ENCODE peak calls at places on chromosome 1, in seven cellular contexts. One of them, this sample, is unnamed.
A peak's percentile ranks its signal among the peaks of the same experiment; 100 is the strongest.

GRCh38 chr1:225877570-225877969 is 4.6 kb downstream of the TMEM63A start:
- DNase-seq in OCI-LY7: peak; percentile 55
- DNase-seq in A549: peak; percentile 64
- DNase-seq in fibroblast of lung: peak; percentile 35
- DNase-seq in mammary epithelial cell: no peak
- DNase-seq in IMR-90: peak; percentile 45
- DNase-seq in DND-41: peak; percentile 38
- DNase-seq in this sample: peak; percentile 62

GRCh38 chr1:206685256-206685748 is 597 bp downstream of the MAPKAPK2 start:
- DNase-seq in OCI-LY7: peak; percentile 54
- DNase-seq in A549: peak; percentile 39
- DNase-seq in fibroblast of lung: no peak
- DNase-seq in mammary epithelial cell: no peak
- DNase-seq in IMR-90: peak; percentile 53
- DNase-seq in DND-41: peak; percentile 35
- DNase-seq in this sample: no peak

GRCh38 chr1:118115567-118116272 is 69.3 kb downstream of the SPAG17 start:
- DNase-seq in OCI-LY7: no peak
- DNase-seq in A549: no peak
- DNase-seq in fibroblast of lung: peak; percentile 64
- DNase-seq in mammary epithelial cell: peak; percentile 35
- DNase-seq in IMR-90: peak; percentile 47
- DNase-seq in DND-41: no peak
- DNase-seq in this sample: no peak

GRCh38 chr1:181117648-181118449 is 29.3 kb downstream of the IER5 start:
- DNase-seq in OCI-LY7: no peak
- DNase-seq in A549: no peak
- DNase-seq in fibroblast of lung: no peak
- DNase-seq in mammary epithelial cell: peak; percentile 96
- DNase-seq in IMR-90: peak; percentile 67
- DNase-seq in DND-41: no peak
- DNase-seq in this sample: peak; percentile 95

GRCh38 chr1:240888039-240888786 is 276.3 kb upstream of the GREM2 start:
- DNase-seq in OCI-LY7: peak; percentile 64
- DNase-seq in A549: peak; percentile 28
- DNase-seq in fibroblast of lung: peak; percentile 3
- DNase-seq in mammary epithelial cell: peak; percentile 4
- DNase-seq in IMR-90: no peak
- DNase-seq in DND-41: peak; percentile 19
- DNase-seq in this sample: peak; percentile 47

GRCh38 chr1:67788251-67788796 is 44.9 kb downstream of the GNG12 start:
- DNase-seq in OCI-LY7: no peak
- DNase-seq in A549: no peak
- DNase-seq in fibroblast of lung: no peak
- DNase-seq in mammary epithelial cell: no peak
- DNase-seq in IMR-90: no peak
- DNase-seq in DND-41: no peak
- DNase-seq in this sample: no peak

GRCh38 chr1:6301526-6301925 is 40.6 kb upstream of the GPR153 start:
- DNase-seq in OCI-LY7: no peak
- DNase-seq in A549: no peak
- DNase-seq in fibroblast of lung: peak; percentile 80
- DNase-seq in mammary epithelial cell: peak; percentile 96
- DNase-seq in IMR-90: peak; percentile 15
- DNase-seq in DND-41: no peak
- DNase-seq in this sample: peak; percentile 71

GRCh38 chr1:159996653-159997052 is 35.1 kb downstream of the PIGM start:
- DNase-seq in OCI-LY7: no peak
- DNase-seq in A549: peak; percentile 16
- DNase-seq in fibroblast of lung: peak; percentile 96
- DNase-seq in mammary epithelial cell: peak; percentile 83
- DNase-seq in IMR-90: peak; percentile 85
- DNase-seq in DND-41: no peak
- DNase-seq in this sample: peak; percentile 37

GRCh38 chr1:151405167-151405951 is 6.0 kb downstream of the PSMB4 start:
- DNase-seq in OCI-LY7: no peak
- DNase-seq in A549: no peak
- DNase-seq in fibroblast of lung: no peak
- DNase-seq in mammary epithelial cell: no peak
- DNase-seq in IMR-90: no peak
- DNase-seq in DND-41: no peak
- DNase-seq in this sample: no peak

GRCh38 chr1:225919906-225920305 is 4.1 kb downstream of the PYCR2 start:
- DNase-seq in OCI-LY7: no peak
- DNase-seq in A549: no peak
- DNase-seq in fibroblast of lung: peak; percentile 92
- DNase-seq in mammary epithelial cell: peak; percentile 83
- DNase-seq in IMR-90: peak; percentile 77
- DNase-seq in DND-41: peak; percentile 80
- DNase-seq in this sample: no peak

GRCh38 chr1:173506437-173506836 is 29.3 kb downstream of the PRDX6 start:
- DNase-seq in OCI-LY7: no peak
- DNase-seq in A549: peak; percentile 20
- DNase-seq in fibroblast of lung: no peak
- DNase-seq in mammary epithelial cell: no peak
- DNase-seq in IMR-90: no peak
- DNase-seq in DND-41: no peak
- DNase-seq in this sample: no peak

GRCh38 chr1:41400235-41400634 is 39.0 kb downstream of the FOXO6 start:
- DNase-seq in OCI-LY7: no peak
- DNase-seq in A549: no peak
- DNase-seq in fibroblast of lung: no peak
- DNase-seq in mammary epithelial cell: no peak
- DNase-seq in IMR-90: no peak
- DNase-seq in DND-41: no peak
- DNase-seq in this sample: no peak

GRCh38 chr1:6672558-6672957 is 29.1 kb downstream of the DNAJC11 start:
- DNase-seq in OCI-LY7: no peak
- DNase-seq in A549: no peak
- DNase-seq in fibroblast of lung: no peak
- DNase-seq in mammary epithelial cell: no peak
- DNase-seq in IMR-90: no peak
- DNase-seq in DND-41: no peak
- DNase-seq in this sample: no peak

GRCh38 chr1:1123581-1124507 is 8.0 kb upstream of the C1orf159 start:
- DNase-seq in OCI-LY7: no peak
- DNase-seq in A549: no peak
- DNase-seq in fibroblast of lung: peak; percentile 8
- DNase-seq in mammary epithelial cell: no peak
- DNase-seq in IMR-90: peak; percentile 15
- DNase-seq in DND-41: peak; percentile 51
- DNase-seq in this sample: no peak

GRCh38 chr1:161258439-161259386 is at the start of gene PCP4L1:
- DNase-seq in OCI-LY7: no peak
- DNase-seq in A549: peak; percentile 73
- DNase-seq in fibroblast of lung: peak; percentile 58
- DNase-seq in mammary epithelial cell: peak; percentile 69
- DNase-seq in IMR-90: peak; percentile 33
- DNase-seq in DND-41: no peak
- DNase-seq in this sample: no peak

DNA sequence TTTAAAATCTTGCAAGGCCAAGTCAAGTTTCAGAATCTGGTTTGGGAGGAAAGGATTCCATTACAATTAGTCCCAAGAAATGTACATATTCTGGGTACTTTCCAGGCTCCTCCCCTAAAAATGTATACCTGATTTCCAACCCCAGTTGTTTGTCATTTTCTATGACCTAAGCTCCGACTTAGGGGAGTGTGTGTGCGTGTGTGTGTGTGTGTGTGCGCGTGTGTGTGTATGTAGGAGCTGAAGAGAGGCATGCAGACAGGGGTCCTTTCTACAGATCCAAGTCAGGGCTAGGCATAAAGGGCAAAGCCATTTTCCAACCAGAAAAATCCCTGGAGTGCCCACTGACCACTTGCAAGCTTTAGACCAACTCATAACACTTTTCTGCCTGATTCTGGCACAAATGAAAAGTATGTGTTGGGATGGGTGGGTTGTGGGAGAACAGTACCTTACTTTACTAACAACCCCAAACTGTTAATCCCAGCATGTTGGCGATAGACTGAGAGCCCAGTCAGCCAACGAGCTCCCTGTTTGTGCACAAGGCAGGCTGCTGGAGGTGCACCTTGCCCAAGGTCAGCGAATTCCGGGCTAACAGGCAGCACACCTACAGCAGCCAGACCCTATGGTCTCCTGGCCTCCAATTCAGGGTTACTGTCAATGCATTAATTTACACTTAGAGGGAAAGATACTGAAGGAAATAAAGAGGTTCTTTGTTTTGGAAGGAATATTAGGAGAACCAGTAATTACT is 1.7 kb downstream of the TRABD2B start:
- DNase-seq in OCI-LY7: no peak
- DNase-seq in A549: no peak
- DNase-seq in fibroblast of lung: no peak
- DNase-seq in mammary epithelial cell: peak; percentile 34
- DNase-seq in IMR-90: no peak
- DNase-seq in DND-41: no peak
- DNase-seq in this sample: no peak
- H3K4me2 ChIP-seq in OCI-LY7: no peak overlapping the region
- H3K4me2 ChIP-seq in A549: peak overlapping the region; percentile 99
- H3K4me2 ChIP-seq in fibroblast of lung: no peak overlapping the region
- H3K4me2 ChIP-seq in mammary epithelial cell: peak overlapping the region; percentile 94
- H3K4me2 ChIP-seq in IMR-90: no peak overlapping the region
- H3K4me2 ChIP-seq in DND-41: no peak overlapping the region
- H3K4me2 ChIP-seq in this sample: no peak overlapping the region

DNA sequence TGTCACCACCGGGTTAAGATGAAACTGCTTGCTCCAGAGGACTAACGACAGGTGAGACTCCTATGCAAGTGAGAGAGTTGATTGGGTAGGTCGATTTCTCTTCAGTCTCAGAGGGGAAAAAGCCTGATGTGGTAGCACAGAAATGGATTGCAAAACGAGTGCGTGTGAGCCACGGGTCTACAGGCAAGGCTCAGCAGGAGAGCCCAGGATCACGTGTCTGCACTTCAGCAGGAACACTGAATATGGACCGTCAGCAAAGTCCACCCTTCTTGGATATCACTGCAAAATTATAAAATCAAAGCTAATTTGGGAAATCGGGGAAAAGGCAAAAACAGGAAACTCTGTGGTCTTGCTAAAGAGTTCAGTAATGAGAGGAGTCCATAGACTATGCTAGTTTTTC is 107.7 kb upstream of the ZNF648 start:
- DNase-seq in OCI-LY7: no peak
- DNase-seq in A549: no peak
- DNase-seq in fibroblast of lung: no peak
- DNase-seq in mammary epithelial cell: no peak
- DNase-seq in IMR-90: no peak
- DNase-seq in DND-41: no peak
- DNase-seq in this sample: no peak
- H3K4me2 ChIP-seq in OCI-LY7: no peak overlapping the region
- H3K4me2 ChIP-seq in A549: no peak overlapping the region
- H3K4me2 ChIP-seq in fibroblast of lung: no peak overlapping the region
- H3K4me2 ChIP-seq in mammary epithelial cell: no peak overlapping the region
- H3K4me2 ChIP-seq in IMR-90: no peak overlapping the region
- H3K4me2 ChIP-seq in DND-41: no peak overlapping the region
- H3K4me2 ChIP-seq in this sample: no peak overlapping the region

GRCh38 chr1:3128431-3129132 is 59.6 kb downstream of the PRDM16 start:
- DNase-seq in OCI-LY7: no peak
- DNase-seq in A549: no peak
- DNase-seq in fibroblast of lung: no peak
- DNase-seq in mammary epithelial cell: no peak
- DNase-seq in IMR-90: no peak
- DNase-seq in DND-41: no peak
- DNase-seq in this sample: no peak

GRCh38 chr1:3127738-3128137 is 58.7 kb downstream of the PRDM16 start:
- DNase-seq in OCI-LY7: no peak
- DNase-seq in A549: no peak
- DNase-seq in fibroblast of lung: no peak
- DNase-seq in mammary epithelial cell: no peak
- DNase-seq in IMR-90: no peak
- DNase-seq in DND-41: no peak
- DNase-seq in this sample: no peak

GRCh38 chr1:3125546-3126368 is 56.8 kb downstream of the PRDM16 start:
- DNase-seq in OCI-LY7: no peak
- DNase-seq in A549: no peak
- DNase-seq in fibroblast of lung: no peak
- DNase-seq in mammary epithelial cell: no peak
- DNase-seq in IMR-90: no peak
- DNase-seq in DND-41: no peak
- DNase-seq in this sample: no peak

GRCh38 chr1:3125078-3125477 is 56.1 kb downstream of the PRDM16 start:
- DNase-seq in OCI-LY7: no peak
- DNase-seq in A549: no peak
- DNase-seq in fibroblast of lung: peak; percentile 51
- DNase-seq in mammary epithelial cell: no peak
- DNase-seq in IMR-90: no peak
- DNase-seq in DND-41: no peak
- DNase-seq in this sample: no peak

GRCh38 chr1:3126756-3127718 is 58.0 kb downstream of the PRDM16 start:
- DNase-seq in OCI-LY7: no peak
- DNase-seq in A549: no peak
- DNase-seq in fibroblast of lung: no peak
- DNase-seq in mammary epithelial cell: no peak
- DNase-seq in IMR-90: no peak
- DNase-seq in DND-41: no peak
- DNase-seq in this sample: no peak
- H3K4me2 ChIP-seq in OCI-LY7: no peak overlapping the region
- H3K4me2 ChIP-seq in A549: no peak overlapping the region
- H3K4me2 ChIP-seq in fibroblast of lung: peak overlapping the region; percentile 25
- H3K4me2 ChIP-seq in mammary epithelial cell: no peak overlapping the region
- H3K4me2 ChIP-seq in IMR-90: no peak overlapping the region
- H3K4me2 ChIP-seq in DND-41: no peak overlapping the region
- H3K4me2 ChIP-seq in this sample: no peak overlapping the region

DNA sequence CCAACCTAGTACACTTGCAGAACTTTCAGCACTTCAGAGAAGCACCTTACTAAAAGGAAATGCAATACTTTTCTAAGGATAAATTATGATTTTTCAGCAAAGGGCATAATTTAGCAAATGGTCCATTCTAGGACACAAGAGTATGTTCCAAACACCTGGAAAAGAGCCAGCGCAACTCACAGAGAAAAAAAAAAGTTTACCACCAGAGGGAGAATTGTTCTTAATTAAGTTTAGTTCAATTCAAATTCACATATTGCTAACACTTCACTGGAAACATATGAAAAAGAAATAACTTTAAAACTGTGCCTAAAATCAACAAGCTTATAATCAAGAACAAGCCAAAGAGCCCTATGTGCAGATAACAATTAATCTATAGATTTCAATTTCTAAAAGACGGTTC is 338.1 kb downstream of the SEC16B start:
- DNase-seq in OCI-LY7: no peak
- DNase-seq in A549: no peak
- DNase-seq in fibroblast of lung: no peak
- DNase-seq in mammary epithelial cell: no peak
- DNase-seq in IMR-90: no peak
- DNase-seq in DND-41: no peak
- DNase-seq in this sample: no peak
- H3K4me2 ChIP-seq in OCI-LY7: no peak overlapping the region
- H3K4me2 ChIP-seq in A549: no peak overlapping the region
- H3K4me2 ChIP-seq in fibroblast of lung: no peak overlapping the region
- H3K4me2 ChIP-seq in mammary epithelial cell: no peak overlapping the region
- H3K4me2 ChIP-seq in IMR-90: no peak overlapping the region
- H3K4me2 ChIP-seq in DND-41: no peak overlapping the region
- H3K4me2 ChIP-seq in this sample: no peak overlapping the region